ENCODE peak calls at places on chromosomes 2 and 18, in seven cellular contexts. O, W, U, Y, E, B and G are unnamed samples.

GRCh38 chr2:80670763-80671162 is 366.2 kb upstream of the LRRTM1 start:
- DNase-seq in O (no peak), W (no peak), U (no peak), Y (no peak), E (no peak), B (no peak), G (no peak)

GRCh38 chr18:21100678-21101077 is 10.9 kb downstream of the ROCK1 start:
- DNase-seq in O (no peak), W (no peak), U (no peak), Y (no peak), E (no peak), B (no peak), G (no peak)

GRCh38 chr18:44851806-44852205 is 171.1 kb downstream of the SETBP1 start:
- DNase-seq in O (no peak), W (no peak), U (no peak), Y (no peak), E (no peak), B (no peak), G (no peak)

GRCh38 chr2:168697668-168698121 is 104.7 kb upstream of the NOSTRIN start:
- DNase-seq in O (no peak), W (no peak), U (no peak), Y (no peak), E (no peak), B (no peak), G (no peak)

GRCh38 chr2:137947714-137948336 is 16.4 kb upstream of the HNMT start:
- DNase-seq in O (peak; percentile 91), W (no peak), U (peak; percentile 89), Y (no peak), E (peak; percentile 50), B (peak; percentile 81), G (peak; percentile 71)

GRCh38 chr2:157355618-157356017 is 30.0 kb upstream of the ERMN start:
- DNase-seq in O (no peak), W (no peak), U (no peak), Y (no peak), E (no peak), B (no peak), G (no peak)

GRCh38 chr2:8882094-8882493 is 44.7 kb upstream of the KIDINS220 start:
- DNase-seq in O (no peak), W (no peak), U (no peak), Y (no peak), E (peak; percentile 26), B (peak; percentile 55), G (peak; percentile 71)

GRCh38 chr2:100924520-100925451 is 77.3 kb upstream of the RPL31 start:
- DNase-seq in O (peak; percentile 46), W (peak; percentile 68), U (peak; percentile 88), Y (no peak), E (no peak), B (no peak), G (no peak)

GRCh38 chr2:58195668-58196067 is 45.5 kb downstream of the FANCL start:
- DNase-seq in O (no peak), W (no peak), U (no peak), Y (no peak), E (no peak), B (no peak), G (no peak)

GRCh38 chr18:58484989-58485962 is 143.6 kb downstream of the ALPK2 start:
- DNase-seq in O (no peak), W (no peak), U (no peak), Y (no peak), E (no peak), B (no peak), G (no peak)

GRCh38 chr2:190110699-190111098 is 48.2 kb upstream of the MSTN start:
- DNase-seq in O (no peak), W (no peak), U (no peak), Y (no peak), E (no peak), B (no peak), G (no peak)

GRCh38 chr2:19719540-19719939 is 182.2 kb downstream of the TTC32 start:
- DNase-seq in O (no peak), W (no peak), U (no peak), Y (no peak), E (no peak), B (no peak), G (no peak)

GRCh38 chr2:67135201-67135600 is 261.9 kb upstream of the ETAA1 start:
- DNase-seq in O (no peak), W (no peak), U (no peak), Y (no peak), E (no peak), B (no peak), G (no peak)

GRCh38 chr2:107263596-107264090 is 377.7 kb upstream of the ST6GAL2 start:
- DNase-seq in O (no peak), W (no peak), U (no peak), Y (no peak), E (no peak), B (no peak), G (no peak)

GRCh38 chr2:238916875-238917590 is 69.1 kb downstream of the TWIST2 start:
- DNase-seq in O (no peak), W (peak; percentile 23), U (no peak), Y (peak; percentile 67), E (no peak), B (no peak), G (no peak)

GRCh38 chr2:109436635-109437225 is 177.0 kb downstream of the SEPTIN10 start:
- DNase-seq in O (no peak), W (no peak), U (no peak), Y (no peak), E (no peak), B (no peak), G (no peak)

GRCh38 chr2:218878941-218879761 is 1.5 kb upstream of the WNT10A start:
- DNase-seq in O (no peak), W (no peak), U (no peak), Y (peak; percentile 78), E (no peak), B (no peak), G (no peak)

GRCh38 chr2:207334631-207335371 is 169.1 kb upstream of the KLF7 start:
- DNase-seq in O (peak; percentile 52), W (peak; percentile 45), U (peak; percentile 78), Y (no peak), E (no peak), B (peak; percentile 88), G (no peak)

GRCh38 chr2:237591021-237591370 is 462 bp upstream of the RAB17 start:
- DNase-seq in O (no peak), W (no peak), U (no peak), Y (no peak), E (no peak), B (no peak), G (no peak)

GRCh38 chr2:237591379-237591881 is 896 bp upstream of the RAB17 start:
- DNase-seq in O (no peak), W (no peak), U (no peak), Y (no peak), E (no peak), B (no peak), G (no peak)

GRCh38 chr2:237588044-237588696 is 2.4 kb downstream of the RAB17 start:
- DNase-seq in O (no peak), W (no peak), U (no peak), Y (peak; percentile 17), E (no peak), B (no peak), G (no peak)

GRCh38 chr2:237592425-237592980 is 2.0 kb upstream of the RAB17 start:
- DNase-seq in O (no peak), W (no peak), U (no peak), Y (no peak), E (no peak), B (no peak), G (no peak)

GRCh38 chr2:237590272-237591020 is at the start of gene RAB17:
- DNase-seq in O (no peak), W (peak; percentile 40), U (no peak), Y (peak; percentile 49), E (no peak), B (peak; percentile 48), G (no peak)
- TF ChIP-seq POLR2A in O (no peak), W (no peak), U (no peak), Y (no peak), E (no peak), B (no peak), G (no peak)

GRCh38 chr2:166651991-166652390 is 157.9 kb upstream of the SCN7A start:
- DNase-seq in O (no peak), W (no peak), U (no peak), Y (no peak), E (no peak), B (no peak), G (no peak)
- TF ChIP-seq POLR2A in O (no peak), W (no peak), U (no peak), Y (no peak), E (no peak), B (no peak), G (no peak)

GRCh38 chr2:126912201-126912600 is 13.5 kb downstream of the TEX51 start:
- DNase-seq in O (no peak), W (no peak), U (no peak), Y (no peak), E (no peak), B (no peak), G (no peak)

GRCh38 chr2:126914811-126915500 is 16.3 kb downstream of the TEX51 start:
- DNase-seq in O (no peak), W (no peak), U (no peak), Y (peak; percentile 37), E (no peak), B (no peak), G (no peak)

GRCh38 chr2:126915903-126916302 is 17.2 kb downstream of the TEX51 start:
- DNase-seq in O (no peak), W (no peak), U (no peak), Y (peak; percentile 35), E (no peak), B (no peak), G (no peak)

GRCh38 chr2:126913329-126913728 is 14.6 kb downstream of the TEX51 start:
- DNase-seq in O (no peak), W (no peak), U (no peak), Y (no peak), E (no peak), B (no peak), G (no peak)

GRCh38 chr2:126913881-126914495 is 15.3 kb downstream of the TEX51 start:
- DNase-seq in O (no peak), W (no peak), U (no peak), Y (peak; percentile 36), E (no peak), B (no peak), G (no peak)
- TF ChIP-seq POLR2A in O (no peak), W (no peak), U (no peak), Y (no peak), E (no peak), B (no peak), G (no peak)

GRCh38 chr18:11149441-11150270 is at the start of gene PIEZO2:
- DNase-seq in O (peak; percentile 68), W (peak; percentile 84), U (peak; percentile 44), Y (peak; percentile 81), E (peak; percentile 36), B (peak; percentile 14), G (peak; percentile 56)
- TF ChIP-seq POLR2A in O (no peak), W (no peak), U (no peak), Y (no peak), E (no peak), B (no peak), G (no peak)